ENCODE peak calls at places on chromosome 10, in seven cellular contexts. N, B, A, H, Y, R and G are unnamed samples. For H3K27me3, the result is how much of the 10 kb centered on the place peaks cover.

GRCh38 chr10:63769367-63769766 is 248.2 kb downstream of the REEP3 start:
- DNase-seq in N (no peak), B (no peak), A (no peak), H (no peak), Y (no peak), R (no peak), G (no peak)

GRCh38 chr10:60496181-60496580 is 106.5 kb upstream of the ANK3 start:
- DNase-seq in N (no peak), B (no peak), A (no peak), H (no peak), Y (no peak), R (no peak), G (no peak)

GRCh38 chr10:44865289-44865671 is 45.9 kb upstream of the TMEM72 start:
- DNase-seq in N (no peak), B (peak), A (no peak), H (no peak), Y (no peak), R (no peak), G (no peak)

GRCh38 chr10:6074489-6075301 is 12.5 kb upstream of the IL2RA start:
- DNase-seq in N (no peak), B (no peak), A (no peak), H (no peak), Y (no peak), R (no peak), G (peak)

GRCh38 chr10:20858292-20859124 is 38.6 kb downstream of the NEBL start:
- DNase-seq in N (peak), B (no peak), A (no peak), H (no peak), Y (no peak), R (no peak), G (peak)

GRCh38 chr10:89481662-89482061 is 53.7 kb downstream of the SLC16A12 start:
- DNase-seq in N (no peak), B (no peak), A (no peak), H (no peak), Y (no peak), R (no peak), G (no peak)

GRCh38 chr10:13001041-13001886 is at the start of gene CCDC3:
- DNase-seq in N (no peak), B (peak), A (no peak), H (no peak), Y (no peak), R (peak), G (no peak)

GRCh38 chr10:46543379-46544014 is 13.0 kb downstream of the GPRIN2 start:
- DNase-seq in N (no peak), B (peak), A (no peak), H (no peak), Y (no peak), R (peak), G (no peak)

GRCh38 chr10:122276611-122277205 is 5.6 kb downstream of the BTBD16 start:
- DNase-seq in N (peak), B (no peak), A (no peak), H (no peak), Y (no peak), R (no peak), G (no peak)

GRCh38 chr10:19970707-19971106 is 154.5 kb downstream of the PLXDC2 start:
- DNase-seq in N (no peak), B (no peak), A (no peak), H (no peak), Y (no peak), R (no peak), G (no peak)

GRCh38 chr10:112383325-112383724 is 9.4 kb downstream of the ACSL5 start:
- DNase-seq in N (peak), B (peak), A (no peak), H (no peak), Y (no peak), R (no peak), G (no peak)

GRCh38 chr10:3652886-3653285 is 132.1 kb downstream of the KLF6 start:
- DNase-seq in N (no peak), B (peak), A (no peak), H (no peak), Y (no peak), R (no peak), G (no peak)

GRCh38 chr10:35165112-35165511 is 38.5 kb downstream of the CREM start:
- DNase-seq in N (no peak), B (no peak), A (no peak), H (no peak), Y (no peak), R (no peak), G (no peak)

GRCh38 chr10:50393784-50394183 is 142.5 kb upstream of the ASAH2 start:
- DNase-seq in N (no peak), B (no peak), A (no peak), H (no peak), Y (no peak), R (no peak), G (no peak)

GRCh38 chr10:69479737-69480412 is 28.6 kb downstream of the TSPAN15 start:
- DNase-seq in N (no peak), B (no peak), A (no peak), H (no peak), Y (no peak), R (no peak), G (no peak)

GRCh38 chr10:55734112-55734511 is 626.9 kb downstream of the ZWINT start:
- DNase-seq in N (no peak), B (no peak), A (no peak), H (no peak), Y (no peak), R (no peak), G (no peak)

GRCh38 chr10:60358282-60358681 is 31.4 kb downstream of the ANK3 start:
- DNase-seq in N (no peak), B (no peak), A (no peak), H (no peak), Y (no peak), R (no peak), G (no peak)

GRCh38 chr10:14379556-14380330 is 49.0 kb upstream of the FRMD4A start:
- DNase-seq in N (no peak), B (no peak), A (no peak), H (no peak), Y (no peak), R (no peak), G (no peak)

GRCh38 chr10:119778776-119779445 is 53.1 kb downstream of the INPP5F start:
- DNase-seq in N (no peak), B (no peak), A (no peak), H (no peak), Y (no peak), R (no peak), G (no peak)

GRCh38 chr10:3424102-3424803 is 251.7 kb upstream of the PITRM1 start:
- DNase-seq in N (peak), B (peak), A (no peak), H (no peak), Y (no peak), R (no peak), G (no peak)

GRCh38 chr10:32163076-32163773 is 107.0 kb upstream of the KIF5B start:
- DNase-seq in N (no peak), B (no peak), A (no peak), H (no peak), Y (no peak), R (no peak), G (no peak)

GRCh38 chr10:31745612-31746376 is 182.8 kb downstream of the ARHGAP12 start:
- DNase-seq in N (peak), B (no peak), A (no peak), H (no peak), Y (no peak), R (no peak), G (no peak)

GRCh38 chr10:45410807-45411606 is 37.0 kb downstream of the ALOX5 start:
- DNase-seq in N (no peak), B (no peak), A (no peak), H (no peak), Y (no peak), R (no peak), G (no peak)

GRCh38 chr10:8035641-8036520 is 18.6 kb upstream of the GATA3 start:
- DNase-seq in N (no peak), B (no peak), A (no peak), H (no peak), Y (no peak), R (peak), G (no peak)
- H3K27me3 ChIP-seq in N (under half), B (under half), A (half or more), H (half or more), Y (half or more), R (under half), G (under half)

GRCh38 chr10:97715259-97715874 is 1.8 kb downstream of the MARVELD1 start:
- DNase-seq in N (no peak), B (no peak), A (no peak), H (no peak), Y (no peak), R (peak), G (no peak)
- H3K4me3 ChIP-seq in N (peak), B (peak), A (peak), H (peak), Y (no peak), R (peak), G (no peak)

GRCh38 chr10:118241229-118242137 is 100.6 kb downstream of the FAM204A start:
- DNase-seq in N (peak), B (peak), A (peak), H (no peak), Y (peak), R (peak), G (peak)

GRCh38 chr10:118238573-118239240 is 103.4 kb downstream of the FAM204A start:
- DNase-seq in N (no peak), B (no peak), A (no peak), H (no peak), Y (no peak), R (no peak), G (no peak)

GRCh38 chr10:118249714-118250113 is 92.4 kb downstream of the FAM204A start:
- DNase-seq in N (no peak), B (no peak), A (no peak), H (no peak), Y (no peak), R (no peak), G (no peak)

GRCh38 chr10:118246340-118247247 is 95.5 kb downstream of the FAM204A start:
- DNase-seq in N (no peak), B (no peak), A (no peak), H (no peak), Y (no peak), R (no peak), G (no peak)

GRCh38 chr10:118243907-118244306 is 98.2 kb downstream of the FAM204A start:
- DNase-seq in N (no peak), B (no peak), A (no peak), H (no peak), Y (no peak), R (no peak), G (no peak)
- H3K27me3 ChIP-seq in N (half or more), B (under half), A (under half), H (half or more), Y (under half), R (under half), G (under half)

DNA sequence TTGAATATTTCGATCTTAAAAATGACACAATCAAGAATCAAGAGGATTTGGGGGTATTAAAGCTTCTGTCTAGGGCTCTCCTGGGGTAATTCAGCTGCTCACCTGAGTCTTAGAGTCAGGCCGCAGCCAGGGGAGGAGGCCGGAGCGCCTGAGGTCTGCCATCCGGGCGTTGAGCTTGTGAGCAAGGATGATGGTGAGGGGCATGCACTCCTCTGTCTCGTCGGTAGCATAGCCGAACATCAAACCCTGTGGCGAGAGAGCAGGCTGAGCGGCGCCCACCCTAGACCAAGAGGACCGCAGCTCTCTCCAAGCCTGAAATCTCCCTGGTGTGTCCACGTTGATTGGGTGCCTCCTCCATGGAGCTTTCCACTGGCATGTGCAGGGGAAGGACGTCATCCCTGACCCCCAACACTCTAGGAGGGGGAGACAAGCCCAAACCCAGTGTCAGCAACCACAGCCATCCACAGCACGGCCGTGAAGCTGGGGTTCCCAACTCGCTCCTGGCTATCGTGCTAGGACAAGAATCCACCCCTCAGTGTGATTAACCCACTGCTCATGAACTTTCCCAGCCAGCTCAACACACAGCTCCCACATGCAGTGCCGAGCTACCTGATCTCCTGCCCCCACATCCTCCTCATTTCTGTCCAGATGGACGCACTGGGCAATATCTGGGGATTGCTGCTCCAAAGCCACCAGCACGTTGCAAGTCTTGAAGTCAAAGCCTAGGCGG is 9.2 kb downstream of the MAT1A start:
- DNase-seq in N (no peak), B (no peak), A (no peak), H (no peak), Y (no peak), R (no peak), G (no peak)
- H3K4me3 ChIP-seq in N (no peak), B (no peak), A (no peak), H (no peak), Y (no peak), R (no peak), G (no peak)

DNA sequence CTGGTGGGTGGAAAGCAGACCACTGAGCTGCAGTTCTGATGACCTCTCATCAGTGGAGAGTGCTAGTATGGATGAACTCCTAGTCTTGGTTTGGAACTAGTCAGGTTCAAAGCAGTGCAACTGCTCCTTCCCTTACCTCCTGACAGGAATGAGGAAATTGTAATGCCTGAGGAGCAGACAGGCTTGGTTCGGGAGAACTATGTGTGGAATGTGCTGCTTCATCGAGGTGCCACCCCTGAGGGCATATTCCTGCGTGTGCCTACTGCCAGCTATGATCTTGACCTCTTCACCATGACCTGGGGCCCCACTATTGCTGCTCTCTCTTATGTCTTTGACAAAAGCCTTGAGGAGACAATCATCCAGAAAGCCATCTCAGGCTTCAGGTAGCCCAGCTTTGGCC is 27.4 kb upstream of the NFKB2 start:
- DNase-seq in N (no peak), B (no peak), A (no peak), H (no peak), Y (no peak), R (no peak), G (no peak)
- H3K27me3 ChIP-seq in N (under half), B (under half), A (under half), H (under half), Y (under half), R (under half), G (under half)

GRCh38 chr10:132174237-132174636 is 12.5 kb upstream of the DPYSL4 start:
- DNase-seq in N (no peak), B (peak), A (no peak), H (no peak), Y (no peak), R (peak), G (no peak)

GRCh38 chr10:132175401-132175800 is 11.3 kb upstream of the DPYSL4 start:
- DNase-seq in N (no peak), B (peak), A (no peak), H (no peak), Y (no peak), R (peak), G (no peak)

GRCh38 chr10:132176647-132177046 is 10.1 kb upstream of the DPYSL4 start:
- DNase-seq in N (no peak), B (no peak), A (no peak), H (no peak), Y (no peak), R (peak), G (no peak)

GRCh38 chr10:132178046-132178445 is 8.7 kb upstream of the DPYSL4 start:
- DNase-seq in N (no peak), B (peak), A (no peak), H (no peak), Y (no peak), R (peak), G (no peak)

GRCh38 chr10:132175907-132176581 is 10.7 kb upstream of the DPYSL4 start:
- DNase-seq in N (no peak), B (peak), A (no peak), H (no peak), Y (no peak), R (peak), G (no peak)
- H3K4me3 ChIP-seq in N (no peak), B (no peak), A (no peak), H (no peak), Y (no peak), R (no peak), G (no peak)

GRCh38 chr10:125153693-125154490 is 6.5 kb downstream of the CTBP2 start:
- DNase-seq in N (no peak), B (peak), A (no peak), H (no peak), Y (no peak), R (peak), G (no peak)
- H3K27me3 ChIP-seq in N (under half), B (under half), A (under half), H (under half), Y (under half), R (under half), G (under half)